ENCODE peak calls at places on chromosome 10, in seven cellular contexts. I is ovary, W is gastrocnemius medialis, Z is heart left ventricle, D is uterus, B is esophagus squamous epithelium, M is A549. A is an unnamed sample.
A peak's percentile ranks its signal among the peaks of the same experiment; 100 is the strongest.

GRCh38 chr10:98957801-98958200 is 277.9 kb downstream of the HPSE2 start:
- DNase-seq in D (no peak), Z (no peak), M (no peak), B (no peak), W (no peak), I (no peak), A (no peak)

GRCh38 chr10:124899151-124899550 is 42.8 kb upstream of the ZRANB1 start:
- DNase-seq in M (no peak), B (no peak), D (no peak), Z (no peak), W (no peak), I (no peak), A (peak; percentile 56)

GRCh38 chr10:49263591-49263990 is 35.4 kb upstream of the C10orf71 start:
- DNase-seq in I (no peak), Z (no peak), B (no peak), W (no peak), M (no peak), D (no peak), A (no peak)

GRCh38 chr10:58651040-58651439 is 138.4 kb downstream of the BICC1 start:
- DNase-seq in D (no peak), W (no peak), B (no peak), M (no peak), Z (peak; percentile 34), I (peak; percentile 31), A (no peak)

GRCh38 chr10:133201151-133201947 is 28.7 kb upstream of the UTF1 start:
- DNase-seq in B (no peak), D (no peak), M (no peak), I (no peak), W (no peak), Z (no peak), A (no peak)

GRCh38 chr10:127907411-127908105 is 655 bp downstream of the PTPRE start:
- DNase-seq in B (no peak), W (no peak), M (no peak), Z (peak; percentile 74), D (no peak), I (no peak), A (no peak)

GRCh38 chr10:3363316-3364070 is 190.9 kb upstream of the PITRM1 start:
- DNase-seq in W (no peak), D (no peak), M (no peak), I (no peak), Z (no peak), B (no peak), A (no peak)

GRCh38 chr10:88318803-88319202 is 264.3 kb downstream of the RNLS start:
- DNase-seq in M (peak; percentile 39), B (no peak), I (no peak), W (no peak), Z (no peak), D (no peak), A (no peak)

GRCh38 chr10:86411281-86411841 is 44.8 kb upstream of the GRID1 start:
- DNase-seq in D (peak; percentile 28), B (no peak), M (peak; percentile 48), W (no peak), Z (no peak), I (no peak), A (no peak)

GRCh38 chr10:24849537-24850299 is 102.7 kb downstream of the PRTFDC1 start:
- DNase-seq in B (no peak), Z (no peak), W (no peak), D (no peak), M (peak; percentile 84), I (no peak), A (no peak)

GRCh38 chr10:11610855-11611247 is 599 bp downstream of the USP6NL start:
- DNase-seq in D (peak; percentile 30), Z (peak; percentile 45), I (peak; percentile 57), M (peak; percentile 40), W (peak; percentile 13), B (no peak), A (peak; percentile 86)

GRCh38 chr10:79105818-79106217 is 37.1 kb downstream of the ZMIZ1 start:
- DNase-seq in I (no peak), Z (no peak), W (no peak), B (no peak), M (no peak), D (no peak), A (no peak)

GRCh38 chr10:78332013-78332412 is 298.4 kb downstream of the RPS24 start:
- DNase-seq in W (no peak), Z (no peak), B (no peak), I (peak; percentile 48), M (no peak), D (peak; percentile 45), A (no peak)

GRCh38 chr10:66804911-66805310 is 120.9 kb upstream of the LRRTM3 start:
- DNase-seq in I (no peak), W (no peak), B (no peak), M (no peak), D (no peak), Z (no peak), A (no peak)

GRCh38 chr10:92239600-92240288 is 51.1 kb downstream of the CPEB3 start:
- DNase-seq in M (no peak), D (peak; percentile 58), W (peak; percentile 37), I (peak; percentile 72), B (no peak), Z (peak; percentile 67), A (peak; percentile 24)

GRCh38 chr10:74851834-74852233 is 25.4 kb downstream of the KAT6B start:
- DNase-seq in B (no peak), W (no peak), Z (no peak), M (no peak), D (no peak), I (no peak), A (no peak)

GRCh38 chr10:43940898-43941777 is 292.5 kb upstream of the ZNF32 start:
- DNase-seq in W (no peak), M (no peak), I (no peak), D (no peak), B (no peak), Z (no peak), A (peak; percentile 43)

GRCh38 chr10:22850541-22850940 is 77.3 kb upstream of the ARMC3 start:
- DNase-seq in Z (no peak), M (no peak), D (no peak), W (no peak), B (no peak), I (no peak), A (no peak)

GRCh38 chr10:100245484-100246220 is 16.3 kb upstream of the CHUK start:
- DNase-seq in D (no peak), W (no peak), I (no peak), Z (no peak), B (no peak), M (no peak), A (no peak)

GRCh38 chr10:132243141-132243540 is 56.4 kb downstream of the DPYSL4 start:
- DNase-seq in B (no peak), M (no peak), D (no peak), I (no peak), Z (no peak), W (no peak), A (no peak)

GRCh38 chr10:55629792-55630490 is 731.1 kb downstream of the ZWINT start:
- DNase-seq in M (peak; percentile 75), D (no peak), W (no peak), Z (peak; percentile 32), B (no peak), I (no peak), A (no peak)

GRCh38 chr10:52308251-52309031 is 5.6 kb upstream of the DKK1 start:
- DNase-seq in M (peak; percentile 80), B (no peak), Z (peak; percentile 57), D (peak; percentile 21), I (peak; percentile 22), W (peak; percentile 30), A (peak; percentile 89)

GRCh38 chr10:131155218-131155902 is 156.2 kb downstream of the TCERG1L start:
- DNase-seq in B (no peak), M (no peak), W (no peak), D (no peak), I (no peak), Z (no peak), A (no peak)

GRCh38 chr10:119364941-119365340 is 157.6 kb downstream of the GRK5 start:
- DNase-seq in I (no peak), B (no peak), W (no peak), M (no peak), Z (no peak), D (no peak), A (no peak)
- TF ChIP-seq CTCF in I (no peak), B (no peak), W (no peak), M (no peak), Z (no peak), D (no peak), A (no peak)

GRCh38 chr10:114492351-114493037 is 88.2 kb upstream of the AFAP1L2 start:
- DNase-seq in Z (no peak), B (no peak), D (no peak), M (no peak), I (no peak), W (no peak), A (no peak)
- H3K4me3 ChIP-seq in Z (no peak overlapping the region), B (no peak overlapping the region), D (no peak overlapping the region), M (no peak overlapping the region), I (no peak overlapping the region), W (no peak overlapping the region), A (no peak overlapping the region)

GRCh38 chr10:72079356-72079755 is 9.0 kb downstream of the SPOCK2 start:
- DNase-seq in W (no peak), M (no peak), Z (peak; percentile 6), B (no peak), D (no peak), I (no peak), A (no peak)

GRCh38 chr10:72081772-72082590 is 6.4 kb downstream of the SPOCK2 start:
- DNase-seq in B (no peak), W (no peak), Z (no peak), I (no peak), D (no peak), M (peak; percentile 43), A (peak; percentile 81)

GRCh38 chr10:72083234-72084093 is 4.9 kb downstream of the SPOCK2 start:
- DNase-seq in D (no peak), W (no peak), M (no peak), B (no peak), Z (no peak), I (no peak), A (no peak)

GRCh38 chr10:72080042-72081035 is 8.0 kb downstream of the SPOCK2 start:
- DNase-seq in B (no peak), Z (no peak), I (no peak), M (peak; percentile 73), D (no peak), W (no peak), A (no peak)

DNA sequence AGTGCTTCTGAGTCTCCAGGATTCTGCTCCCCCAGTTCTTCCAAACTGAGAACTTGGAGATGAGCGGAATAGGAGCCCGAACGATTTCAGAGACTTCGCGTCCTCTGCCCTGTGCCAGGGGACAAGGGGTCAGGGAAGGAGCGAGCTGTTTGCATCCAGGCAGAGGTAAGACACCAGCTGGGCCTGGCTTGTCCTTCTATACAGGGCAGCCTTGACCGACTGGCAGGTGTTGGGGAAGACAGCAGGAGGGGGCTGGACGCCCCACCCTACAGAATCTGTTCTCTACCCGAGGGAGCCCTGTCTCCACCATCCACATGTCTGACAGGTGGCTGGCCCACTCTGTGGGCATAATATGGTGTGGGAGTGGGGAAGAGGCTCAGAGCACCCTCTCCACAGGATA is 7.1 kb downstream of the SPOCK2 start:
- DNase-seq in I (no peak), M (no peak), W (no peak), Z (no peak), D (no peak), B (no peak), A (peak; percentile 61)
- TF ChIP-seq POLR2A in I (no peak), M (no peak), W (no peak), Z (no peak), D (no peak), B (no peak), A (no peak)

DNA sequence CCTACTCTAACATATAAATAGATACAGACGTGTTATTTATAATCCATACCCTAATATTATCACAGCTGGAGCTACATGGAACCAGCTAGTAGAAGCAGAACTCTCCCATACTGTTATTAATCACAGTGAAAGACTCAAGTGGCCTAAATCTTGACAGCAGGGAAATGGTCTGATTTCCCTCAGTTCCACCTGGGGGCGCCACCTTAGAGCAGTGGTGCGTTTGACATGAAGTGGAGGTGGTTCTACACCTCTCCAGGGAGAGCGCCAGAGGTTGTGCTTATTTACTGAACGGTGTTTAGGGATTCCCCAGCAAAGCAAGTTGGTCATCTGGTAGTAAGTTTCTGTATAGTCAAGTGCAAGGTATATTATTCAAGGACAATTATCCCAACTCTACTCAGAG is 17.6 kb downstream of the DNTT start:
- DNase-seq in D (no peak), B (no peak), I (no peak), Z (no peak), M (no peak), W (no peak), A (no peak)
- TF ChIP-seq CTCF in D (no peak), B (no peak), I (no peak), Z (no peak), M (no peak), W (no peak), A (no peak)

A was measured in lower leg skin.